ENCODE peak calls at places on chromosome 16, in five cellular contexts. K is mucosa of descending colon, P is keratinocyte, Q is right cardiac atrium, E is GM23248. M is an unnamed sample. For H3K4me1, the result is how much of the 10 kb centered on the place peaks cover.

GRCh38 chr16:3021449-3022207 is 1.5 kb downstream of the TNFRSF12A start:
- DNase-seq in Q (peak), E (peak), K (peak), P (no peak), M (peak)

GRCh38 chr16:53822936-53823529 is 119.1 kb downstream of the FTO start:
- DNase-seq in P (no peak), K (no peak), E (peak), Q (no peak), M (peak)

GRCh38 chr16:11328172-11329079 is 16.8 kb upstream of the RMI2 start:
- DNase-seq in P (peak), E (peak), Q (peak), K (peak), M (peak)

GRCh38 chr16:89073346-89074221 is 20.1 kb upstream of the ACSF3 start:
- DNase-seq in E (peak), P (no peak), Q (no peak), K (no peak), M (no peak)

GRCh38 chr16:88737298-88738166 is 31.2 kb downstream of the CTU2 start:
- DNase-seq in E (peak), Q (peak), P (peak), K (peak), M (peak)

GRCh38 chr16:2515180-2515803 is 1.5 kb downstream of the ATP6V0C start:
- DNase-seq in Q (peak), P (no peak), K (peak), E (peak), M (peak)

GRCh38 chr16:11689031-11689840 is 21.0 kb downstream of the SNN start:
- DNase-seq in K (no peak), P (no peak), E (no peak), Q (no peak), M (peak)

GRCh38 chr16:2210386-2211365 is at the start of gene BRICD5:
- DNase-seq in P (no peak), K (no peak), Q (peak), E (no peak), M (no peak)

GRCh38 chr16:10613771-10614485 is 33.5 kb upstream of the EMP2 start:
- DNase-seq in E (no peak), P (no peak), Q (no peak), K (no peak), M (no peak)

GRCh38 chr16:28821874-28822519 is 802 bp upstream of the ATXN2L start:
- DNase-seq in P (no peak), K (no peak), Q (no peak), E (peak), M (peak)

DNA sequence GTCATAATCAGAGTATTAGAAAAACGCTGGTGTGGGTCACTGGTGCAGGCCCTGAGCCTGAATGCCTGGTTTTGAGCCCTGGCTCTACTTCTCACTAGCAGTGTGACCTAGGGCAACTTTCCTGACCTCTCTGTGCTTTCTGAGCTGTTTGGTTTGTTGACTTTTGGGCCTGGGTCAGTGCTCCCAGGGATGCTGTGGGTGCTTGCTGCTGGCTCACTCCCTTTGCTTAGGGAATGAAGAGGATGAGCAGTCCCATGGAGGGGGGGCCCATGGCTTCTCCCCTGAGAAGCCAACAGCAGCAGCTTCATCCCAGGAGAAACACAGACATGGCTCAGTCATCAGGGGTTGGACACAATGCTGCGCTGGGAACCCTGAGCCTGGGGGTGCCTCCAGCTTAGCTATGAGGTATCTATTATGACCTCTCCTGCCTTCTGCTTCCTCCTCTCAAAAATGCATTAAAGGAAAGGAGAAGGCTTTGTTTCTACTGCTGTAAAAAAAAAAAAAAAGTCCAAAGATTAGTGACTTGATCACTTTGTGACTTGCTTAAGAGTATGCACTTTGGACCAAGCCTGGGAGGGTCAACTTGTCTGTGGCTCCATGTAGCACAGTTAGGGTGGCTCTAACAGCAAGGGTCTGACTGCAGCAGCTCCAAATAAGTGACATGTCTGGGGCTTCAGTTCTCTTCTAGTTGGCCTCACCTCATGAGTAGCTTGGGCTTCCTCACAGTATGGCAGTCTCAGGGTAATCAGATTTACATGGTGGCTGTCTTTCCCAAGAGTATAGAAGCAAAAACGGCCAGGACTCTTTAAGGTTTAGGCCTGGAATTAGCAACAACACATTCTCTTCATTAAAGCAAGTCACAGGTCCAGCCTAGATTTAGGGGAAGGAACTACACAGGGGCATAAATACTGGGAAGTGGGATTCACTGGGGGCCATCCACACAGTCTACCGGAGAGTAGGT is 13.0 kb downstream of the NKD1 start:
- DNase-seq in P (no peak), Q (no peak), K (no peak), E (no peak), M (no peak)
- H3K4me1 ChIP-seq in P (under half), Q (under half), K (under half), E (under half), M (under half)

GRCh38 chr16:693766-694165 is 3.6 kb upstream of the WDR24 start:
- DNase-seq in Q (no peak), P (no peak), E (no peak), K (no peak), M (no peak)

GRCh38 chr16:692356-693108 is 2.3 kb upstream of the WDR24 start:
- DNase-seq in Q (no peak), P (no peak), K (no peak), E (no peak), M (no peak)

GRCh38 chr16:694187-694862 is 4.1 kb upstream of the WDR24 start:
- DNase-seq in Q (no peak), P (no peak), K (no peak), E (no peak), M (no peak)

GRCh38 chr16:694863-695354 is 4.7 kb upstream of the WDR24 start:
- DNase-seq in P (no peak), K (peak), E (no peak), Q (no peak), M (no peak)

GRCh38 chr16:693364-693763 is 3.2 kb upstream of the WDR24 start:
- DNase-seq in P (no peak), Q (no peak), K (no peak), E (no peak), M (no peak)
- H3K4me3 ChIP-seq in P (no peak), Q (no peak), K (no peak), E (no peak), M (no peak)

DNA sequence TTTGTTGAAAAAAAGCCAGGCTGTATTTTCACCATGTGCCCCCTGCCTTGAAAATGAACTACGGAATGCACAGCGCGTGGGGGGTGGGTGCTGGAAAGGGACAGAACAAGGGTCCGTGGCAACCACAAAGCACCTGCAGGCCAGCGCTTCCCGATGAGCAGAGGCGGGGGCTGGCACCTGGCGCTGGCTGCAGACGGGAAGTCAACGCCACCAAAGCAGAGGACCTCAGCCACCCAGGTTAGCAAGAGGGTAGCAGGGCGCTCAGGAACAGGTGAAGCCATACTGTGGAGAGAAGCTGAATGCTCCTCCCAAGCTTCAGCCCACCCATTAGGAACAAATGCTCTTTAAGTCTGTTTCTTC is 64.7 kb downstream of the KLHDC4 start:
- DNase-seq in Q (no peak), K (no peak), E (no peak), P (no peak), M (no peak)
- H3K4me1 ChIP-seq in Q (under half), K (under half), E (under half), P (under half), M (under half)

GRCh38 chr16:78915916-78916315 is 684.6 kb downstream of the MAF start:
- DNase-seq in E (no peak), Q (no peak), K (no peak), P (no peak), M (no peak)
- H3K4me3 ChIP-seq in E (no peak), Q (no peak), K (no peak), P (no peak), M (no peak)

GRCh38 chr16:14104066-14104465 is 32.9 kb downstream of the MRTFB start:
- DNase-seq in E (no peak), P (no peak), K (no peak), Q (no peak), M (no peak)

GRCh38 chr16:14106961-14107360 is 35.8 kb downstream of the MRTFB start:
- DNase-seq in K (no peak), Q (no peak), P (no peak), E (no peak), M (no peak)

GRCh38 chr16:14109077-14109775 is 38.1 kb downstream of the MRTFB start:
- DNase-seq in E (no peak), K (no peak), P (no peak), Q (no peak), M (no peak)

GRCh38 chr16:14105976-14106375 is 34.9 kb downstream of the MRTFB start:
- DNase-seq in E (no peak), K (no peak), Q (no peak), P (no peak), M (no peak)

GRCh38 chr16:14106457-14106856 is 35.3 kb downstream of the MRTFB start:
- DNase-seq in Q (no peak), P (no peak), E (no peak), K (no peak), M (peak)
- H3K4me1 ChIP-seq in Q (under half), P (under half), E (under half), K (under half), M (under half)

DNA sequence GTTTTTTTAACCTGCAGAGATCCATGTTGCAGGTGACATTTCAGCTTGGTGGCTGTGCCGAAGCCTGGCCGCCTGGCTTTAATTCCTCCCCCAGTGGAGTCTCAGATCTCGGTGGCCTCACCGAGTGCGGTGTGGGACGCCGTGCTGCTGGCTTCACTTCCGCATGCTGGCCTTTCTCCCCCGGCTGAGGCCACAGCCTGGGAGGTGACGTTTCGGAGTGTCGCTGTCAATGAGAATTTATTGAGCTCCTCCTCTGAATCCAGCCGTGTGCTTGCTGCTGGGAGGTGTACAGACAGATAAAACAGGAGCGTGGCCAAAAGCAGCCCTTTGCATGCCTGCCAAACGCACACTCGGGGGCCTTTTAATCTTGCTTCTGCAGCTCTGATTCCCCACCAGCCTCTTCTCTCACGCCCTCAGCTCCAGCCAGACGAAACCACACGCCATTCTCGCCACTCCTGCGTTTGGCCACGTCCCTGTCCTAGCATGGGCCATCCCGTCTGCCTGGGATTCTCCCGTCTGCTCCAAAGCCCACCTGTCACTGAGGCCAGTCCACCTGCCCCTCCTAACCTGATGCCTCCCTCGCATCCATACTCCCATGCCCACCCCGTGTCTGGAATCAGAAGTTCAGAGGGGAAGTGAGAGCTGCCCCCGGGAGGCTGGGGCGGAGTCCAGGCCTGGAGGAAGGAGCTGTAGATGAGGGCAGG is 3.6 kb downstream of the GSE1 start:
- DNase-seq in K (peak), E (no peak), P (no peak), Q (peak), M (no peak)
- H3K4me3 ChIP-seq in K (no peak), E (no peak), P (no peak), Q (no peak), M (no peak)

GRCh38 chr16:8957509-8958157 is 6.1 kb downstream of the USP7 start:
- DNase-seq in E (no peak), K (no peak), P (no peak), Q (no peak), M (no peak)
- H3K4me1 ChIP-seq in E (half or more), K (half or more), P (under half), Q (under half), M (half or more)

DNA sequence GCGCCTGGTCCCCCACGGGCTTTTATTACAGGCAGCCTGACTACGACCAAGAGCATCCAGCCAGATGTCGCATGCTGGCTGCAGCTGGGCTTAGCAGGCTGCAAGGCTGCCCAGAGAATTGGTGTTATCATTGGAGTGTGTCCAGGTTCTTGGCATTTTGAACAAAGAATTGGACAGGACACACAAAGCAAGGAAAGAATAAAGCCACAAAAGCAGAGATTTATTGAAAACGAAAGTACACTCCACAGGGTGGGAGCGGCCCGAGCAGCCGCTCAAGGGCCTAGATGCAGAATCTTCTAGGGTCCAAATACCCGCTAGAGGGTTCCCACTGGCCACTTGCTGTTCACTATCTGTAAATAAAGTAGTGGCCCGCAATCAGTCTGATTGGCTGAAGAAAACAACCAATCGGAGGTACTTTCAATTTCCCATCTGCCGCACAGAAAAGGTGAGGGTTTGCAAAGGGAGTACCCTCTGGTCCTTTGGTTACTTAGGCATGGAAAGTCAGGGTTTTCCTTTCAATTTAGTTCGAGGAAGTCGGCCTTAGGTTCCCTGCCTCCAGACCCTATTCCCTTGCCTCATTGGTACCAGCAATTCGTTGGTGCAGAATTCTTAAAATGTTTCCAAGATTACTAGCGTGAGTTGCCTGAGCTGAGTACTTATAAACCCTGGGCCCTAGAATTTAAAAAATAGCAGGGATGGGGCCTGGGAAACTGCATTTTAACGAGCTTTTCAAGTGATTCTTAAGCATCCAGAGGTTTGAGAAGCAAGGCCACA is 38.5 kb upstream of the CNEP1R1 start:
- DNase-seq in K (no peak), P (no peak), Q (no peak), E (peak), M (peak)
- H3K4me3 ChIP-seq in K (no peak), P (no peak), Q (no peak), E (no peak), M (no peak)

M was measured in adipocyte.